ENCODE peak calls at places on chromosomes 7 and 10, in six cellular contexts. P, O, G, Y, Q and V are unnamed samples.

GRCh38 chr7:151313857-151314256 is 27.8 kb upstream of the NUB1 start:
- DNase-seq in P (no peak), O (no peak), G (no peak), Y (no peak), Q (peak; percentile 16), V (peak; percentile 16)

GRCh38 chr10:102322914-102323313 is 72.6 kb upstream of the NFKB2 start:
- DNase-seq in P (no peak), O (no peak), G (no peak), Y (peak; percentile 1), Q (peak; percentile 33), V (no peak)

GRCh38 chr10:95503012-95503411 is 58.2 kb downstream of the SORBS1 start:
- DNase-seq in P (no peak), O (no peak), G (no peak), Y (no peak), Q (no peak), V (no peak)

GRCh38 chr10:75048669-75049098 is 62.8 kb upstream of the SAMD8 start:
- DNase-seq in P (no peak), O (no peak), G (no peak), Y (no peak), Q (no peak), V (no peak)

GRCh38 chr10:73186266-73186665 is 18.3 kb downstream of the FAM149B1 start:
- DNase-seq in P (no peak), O (no peak), G (no peak), Y (no peak), Q (no peak), V (no peak)

GRCh38 chr7:27251513-27252306 is 9.1 kb downstream of the EVX1 start:
- DNase-seq in P (no peak), O (no peak), G (no peak), Y (no peak), Q (no peak), V (no peak)

GRCh38 chr10:100670828-100671479 is 74.4 kb upstream of the PAX2 start:
- DNase-seq in P (no peak), O (peak; percentile 69), G (no peak), Y (peak; percentile 28), Q (peak; percentile 82), V (peak; percentile 16)

GRCh38 chr7:120819861-120820260 is 38.1 kb downstream of the TSPAN12 start:
- DNase-seq in P (no peak), O (no peak), G (no peak), Y (no peak), Q (no peak), V (no peak)

GRCh38 chr10:23556727-23557440 is 118.0 kb downstream of the OTUD1 start:
- DNase-seq in P (no peak), O (no peak), G (no peak), Y (no peak), Q (no peak), V (peak; percentile 39)

GRCh38 chr10:124722812-124723783 is 21.1 kb downstream of the FAM53B start:
- DNase-seq in P (no peak), O (peak; percentile 52), G (no peak), Y (no peak), Q (peak; percentile 65), V (no peak)